ENCODE peak calls at places on chromosome 4, in five cellular contexts. X is foreskin fibroblast, V is psoas muscle, J is bronchial epithelial cell, G is AG04449. T is an unnamed sample.

GRCh38 chr4:78829296-78829695 is 53.1 kb downstream of the BMP2K start:
- DNase-seq in J (no peak), G (peak), X (peak), V (no peak), T (no peak)

GRCh38 chr4:14176613-14177012 is 549.1 kb upstream of the BOD1L1 start:
- DNase-seq in G (no peak), V (no peak), X (peak), J (peak), T (no peak)

GRCh38 chr4:80788798-80789197 is 241.7 kb upstream of the BMP3 start:
- DNase-seq in G (no peak), V (no peak), J (no peak), X (peak), T (no peak)

GRCh38 chr4:114012749-114013148 is 33.3 kb upstream of the ARSJ start:
- DNase-seq in V (no peak), J (no peak), G (no peak), X (no peak), T (no peak)

GRCh38 chr4:3708103-3708510 is 58.1 kb upstream of the ADRA2C start:
- DNase-seq in V (peak), G (peak), X (peak), J (no peak), T (peak)

GRCh38 chr4:100811046-100811445 is 293.2 kb upstream of the EMCN start:
- DNase-seq in G (no peak), V (no peak), X (no peak), J (no peak), T (no peak)

GRCh38 chr4:139184129-139184528 is 7.1 kb upstream of the ELF2 start:
- DNase-seq in V (no peak), X (peak), J (peak), G (no peak), T (no peak)

GRCh38 chr4:78004270-78004669 is 52.9 kb upstream of the FRAS1 start:
- DNase-seq in J (peak), G (no peak), V (no peak), X (peak), T (no peak)

GRCh38 chr4:32037391-32037790 is 1317.2 kb downstream of the PCDH7 start:
- DNase-seq in G (no peak), X (no peak), V (no peak), J (no peak), T (no peak)

GRCh38 chr4:181157647-181158046 is 1085.6 kb upstream of the TENM3 start:
- DNase-seq in J (no peak), G (no peak), V (no peak), X (no peak), T (no peak)

GRCh38 chr4:6349896-6350295 is 80.2 kb downstream of the WFS1 start:
- DNase-seq in X (no peak), G (no peak), J (no peak), V (peak), T (no peak)

GRCh38 chr4:48058620-48059530 is 42.3 kb downstream of the NIPAL1 start:
- DNase-seq in V (no peak), J (no peak), G (no peak), X (no peak), T (no peak)

GRCh38 chr4:15163284-15163645 is 161.0 kb downstream of the CPEB2 start:
- DNase-seq in V (no peak), X (no peak), G (no peak), J (no peak), T (no peak)

GRCh38 chr4:180418819-180419531 is 1824.2 kb upstream of the TENM3 start:
- DNase-seq in G (no peak), J (no peak), V (no peak), X (no peak), T (no peak)

GRCh38 chr4:143355540-143356217 is 19.0 kb downstream of the GAB1 start:
- DNase-seq in X (peak), G (no peak), V (no peak), J (peak), T (no peak)

GRCh38 chr4:15238720-15239119 is 189.1 kb upstream of the C1QTNF7 start:
- DNase-seq in V (no peak), G (no peak), X (peak), J (peak), T (no peak)

GRCh38 chr4:163107754-163108153 is 58.9 kb downstream of the NAF1 start:
- DNase-seq in X (peak), J (peak), G (no peak), V (no peak), T (no peak)

GRCh38 chr4:184451726-184452125 is 22.6 kb downstream of the IRF2 start:
- DNase-seq in X (no peak), G (no peak), J (no peak), V (no peak), T (no peak)

GRCh38 chr4:61828960-61829359 is 628.8 kb downstream of the ADGRL3 start:
- DNase-seq in V (no peak), J (no peak), G (no peak), X (no peak), T (no peak)

GRCh38 chr4:184617611-184618196 is 31.5 kb downstream of the CASP3 start:
- DNase-seq in J (no peak), G (no peak), X (no peak), V (no peak), T (no peak)

GRCh38 chr4:81052119-81053068 is 21.9 kb downstream of the BMP3 start:
- DNase-seq in J (peak), V (peak), X (peak), G (peak), T (no peak)

GRCh38 chr4:2361366-2362285 is 56.8 kb downstream of the ZFYVE28 start:
- DNase-seq in V (no peak), G (no peak), X (no peak), J (no peak), T (no peak)

GRCh38 chr4:28373601-28374000 is 1513.0 kb downstream of the STIM2 start:
- DNase-seq in X (peak), J (peak), G (no peak), V (no peak), T (no peak)

GRCh38 chr4:156294577-156294976 is 340.9 kb upstream of the CTSO start:
- DNase-seq in J (peak), X (peak), V (no peak), G (peak), T (peak)

GRCh38 chr4:109052699-109053656 is 249.5 kb downstream of the COL25A1 start:
- DNase-seq in V (no peak), X (no peak), G (no peak), J (no peak), T (no peak)

GRCh38 chr4:109049926-109050325 is 252.5 kb downstream of the COL25A1 start:
- DNase-seq in X (no peak), V (no peak), G (no peak), J (no peak), T (no peak)

GRCh38 chr4:109046549-109047171 is 255.8 kb downstream of the COL25A1 start:
- DNase-seq in J (no peak), X (peak), G (peak), V (no peak), T (peak)

DNA sequence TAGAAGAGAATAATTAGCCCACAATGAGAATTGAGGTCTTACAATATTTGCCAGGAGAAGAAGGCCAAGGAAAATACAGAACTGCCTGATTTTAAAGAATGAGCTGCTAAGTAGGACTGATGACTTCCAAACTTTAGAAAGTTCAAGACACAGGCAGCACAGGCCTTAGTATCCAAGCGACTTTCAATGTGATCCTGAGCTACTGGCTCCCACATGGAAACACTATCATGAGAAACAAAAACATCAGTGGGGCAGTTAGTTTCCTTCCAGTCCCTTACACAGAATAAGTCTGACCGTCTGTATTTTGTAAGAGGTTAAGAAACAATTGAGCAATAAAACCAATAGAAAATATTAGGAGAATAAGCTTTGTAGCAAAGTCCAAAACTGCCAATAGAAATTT is 251.4 kb downstream of the COL25A1 start:
- DNase-seq in X (no peak), V (no peak), G (no peak), J (no peak), T (no peak)
- TF ChIP-seq CTCF in X (no peak), V (no peak), G (no peak), J (no peak), T (no peak)

GRCh38 chr4:176788971-176789370 is 3.8 kb downstream of the VEGFC start:
- DNase-seq in X (no peak), G (no peak), V (no peak), J (no peak), T (no peak)

GRCh38 chr4:176791591-176792347 is 953 bp downstream of the VEGFC start:
- DNase-seq in G (no peak), V (peak), X (peak), J (peak), T (no peak)

GRCh38 chr4:176792348-176793059 is at the start of gene VEGFC:
- DNase-seq in J (peak), G (no peak), V (peak), X (peak), T (no peak)

GRCh38 chr4:176789955-176790354 is 2.8 kb downstream of the VEGFC start:
- DNase-seq in V (no peak), G (no peak), X (peak), J (peak), T (no peak)

GRCh38 chr4:176790398-176790797 is 2.3 kb downstream of the VEGFC start:
- DNase-seq in V (no peak), X (no peak), G (no peak), J (peak), T (no peak)
- H3K4me3 ChIP-seq in V (peak), X (peak), G (peak), J (no peak), T (peak)

DNA sequence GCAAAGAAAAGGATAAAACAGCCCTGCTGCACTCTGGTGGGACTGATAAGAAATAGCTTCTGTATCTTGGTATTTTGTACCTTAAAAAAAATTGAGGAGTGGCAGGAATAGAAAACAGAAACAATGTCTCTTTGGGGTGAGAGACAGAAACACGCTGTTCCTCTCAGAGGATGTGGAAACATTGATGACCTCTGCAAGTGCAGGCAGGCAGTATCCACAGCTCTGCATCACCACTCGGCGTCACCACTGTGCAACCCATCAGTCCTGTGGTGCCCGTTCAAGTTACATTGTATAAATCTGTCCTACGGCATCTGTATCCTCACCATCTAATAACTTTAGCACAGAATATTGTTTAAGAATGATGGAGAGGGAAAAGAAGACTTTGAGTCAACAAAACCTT is 152.4 kb upstream of the SPRY1 start:
- DNase-seq in G (no peak), J (peak), V (peak), X (peak), T (no peak)
- TF ChIP-seq CTCF in G (no peak), J (no peak), V (no peak), X (no peak), T (no peak)

GRCh38 chr4:119300388-119301131 is 21.4 kb downstream of the FABP2 start:
- DNase-seq in G (peak), J (peak), V (peak), X (peak), T (peak)

GRCh38 chr4:119299221-119300071 is 22.5 kb downstream of the FABP2 start:
- DNase-seq in G (no peak), V (no peak), X (peak), J (peak), T (no peak)

GRCh38 chr4:119296356-119296755 is 25.6 kb downstream of the FABP2 start:
- DNase-seq in V (no peak), X (no peak), J (no peak), G (no peak), T (no peak)

GRCh38 chr4:119300072-119300387 is 21.9 kb downstream of the FABP2 start:
- DNase-seq in J (peak), G (no peak), V (peak), X (peak), T (no peak)

DNA sequence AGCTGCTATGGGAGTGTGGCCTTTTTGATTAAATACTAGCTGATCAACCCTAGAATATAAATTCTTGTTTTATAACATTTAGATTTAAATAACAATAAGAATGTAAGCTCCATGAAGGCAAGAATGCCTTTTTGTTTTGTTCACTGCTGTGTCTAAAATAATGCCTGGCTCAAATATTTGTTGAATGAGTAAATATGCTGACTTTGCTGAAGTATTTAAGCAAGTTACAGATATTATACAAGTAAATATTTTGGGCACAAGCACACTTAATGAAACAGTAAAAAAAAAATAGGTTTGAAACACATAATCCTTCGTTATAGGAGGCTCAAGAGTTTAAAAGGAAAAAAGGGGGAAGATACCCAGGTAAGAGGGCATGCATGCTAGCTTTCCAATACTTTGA is 24.1 kb downstream of the FABP2 start:
- DNase-seq in X (no peak), V (no peak), G (no peak), J (no peak), T (no peak)
- H3K4me3 ChIP-seq in X (peak), V (peak), G (peak), J (no peak), T (no peak)

DNA sequence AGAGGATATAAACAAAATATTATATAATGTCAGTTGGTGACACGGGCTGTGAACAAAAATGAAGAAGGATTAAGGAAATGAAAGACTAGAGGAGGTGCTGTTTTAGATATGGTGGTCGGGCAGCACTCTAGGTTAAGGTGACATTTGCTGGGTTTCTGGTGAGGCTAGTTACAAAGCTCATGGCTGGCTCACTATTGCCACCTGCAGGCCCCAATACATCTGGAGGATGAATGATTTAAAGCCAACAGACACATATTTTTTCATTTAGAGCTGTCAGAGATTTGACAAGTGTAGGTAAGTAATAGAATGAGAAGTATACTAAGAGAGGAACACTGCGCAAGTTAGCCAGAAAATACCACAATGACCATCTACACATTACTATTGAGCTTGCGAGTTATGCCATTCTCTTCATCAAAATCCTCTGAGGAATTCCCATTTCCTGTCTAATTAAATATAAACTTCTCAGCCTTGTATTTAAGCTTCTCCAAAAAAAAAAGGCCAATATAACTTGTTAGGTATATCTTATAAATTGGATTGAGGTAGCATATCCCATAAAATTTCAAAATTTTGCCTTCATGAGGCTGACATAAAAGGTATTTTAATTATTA is 6.4 kb upstream of the FGG start:
- DNase-seq in G (no peak), V (no peak), X (peak), J (peak), T (no peak)
- TF ChIP-seq CTCF in G (peak), V (peak), X (peak), J (peak), T (peak)

GRCh38 chr4:141463678-141464077 is 172.7 kb upstream of the IL15 start:
- DNase-seq in X (peak), G (no peak), J (peak), V (no peak), T (no peak)
- H3K4me3 ChIP-seq in X (no peak), G (no peak), J (no peak), V (no peak), T (no peak)

GRCh38 chr4:71004281-71004851 is 10.9 kb downstream of the DCK start:
- DNase-seq in V (no peak), J (no peak), X (no peak), G (no peak), T (no peak)
- TF ChIP-seq CTCF in V (no peak), J (no peak), X (no peak), G (no peak), T (no peak)

DNA sequence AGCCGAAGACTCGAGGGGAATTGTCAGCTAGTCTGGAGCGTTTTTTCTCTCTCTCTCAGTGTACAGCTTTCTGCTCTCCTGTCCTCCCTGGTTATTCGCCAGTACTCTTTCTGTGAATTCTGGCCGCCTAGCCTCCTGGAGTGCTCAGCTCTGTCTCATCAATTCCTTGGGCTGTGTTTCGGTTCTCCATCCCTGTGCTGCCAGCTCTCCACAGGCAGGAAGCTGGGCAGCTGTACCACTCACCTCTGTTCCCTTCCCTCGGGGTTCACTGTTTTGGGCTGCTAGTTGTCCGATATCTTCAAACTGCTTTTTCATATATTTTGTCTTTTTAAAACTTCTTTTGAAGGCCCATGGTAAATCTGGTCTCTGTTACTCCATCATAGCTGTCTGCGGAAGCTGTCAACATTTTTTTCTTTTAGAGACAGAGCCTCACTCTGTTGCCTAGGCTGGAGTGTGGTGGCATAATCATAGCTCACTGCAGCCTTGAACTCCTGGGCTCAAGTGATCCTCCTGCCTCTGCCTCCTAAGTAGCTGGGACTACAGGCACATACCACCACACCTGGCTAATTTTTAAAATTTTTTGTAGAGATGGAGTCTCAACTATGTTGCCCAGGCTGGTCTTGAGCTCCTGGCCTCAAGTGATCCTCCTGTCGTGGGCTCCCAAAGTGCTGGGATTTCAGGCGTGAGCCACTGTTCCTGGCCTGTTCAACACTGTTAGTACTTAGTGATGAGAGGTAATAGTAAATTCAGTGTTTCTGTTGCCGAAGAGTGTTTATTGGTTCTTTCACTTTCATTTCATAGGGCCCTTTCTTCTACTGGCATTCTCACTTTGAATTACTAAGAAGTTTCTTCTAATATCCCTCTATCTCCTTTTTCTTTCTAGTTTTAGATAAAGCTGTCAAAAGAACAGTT is 18.6 kb downstream of the ZCCHC4 start:
- DNase-seq in X (no peak), J (no peak), G (no peak), V (no peak), T (no peak)
- H3K4me3 ChIP-seq in X (no peak), J (no peak), G (no peak), V (no peak), T (no peak)

DNA sequence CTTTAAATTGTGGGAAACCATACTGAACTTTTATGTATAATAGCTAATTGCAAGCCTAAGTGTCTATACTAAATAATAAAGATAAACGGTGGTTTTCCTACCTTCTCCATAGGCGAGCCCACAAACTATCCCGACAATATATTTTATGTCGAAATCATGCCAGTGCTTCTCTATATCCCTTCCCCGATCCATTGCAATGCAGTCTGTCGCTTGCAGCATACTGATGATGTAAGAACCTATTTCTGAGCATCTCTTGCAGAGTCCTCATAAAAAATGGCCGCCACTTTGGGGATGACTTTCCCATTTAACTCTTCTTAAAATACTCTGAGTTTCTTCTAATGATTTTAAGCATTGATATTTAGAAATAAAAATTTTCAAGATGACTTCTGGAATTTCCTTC is 58.1 kb upstream of the TLR3 start:
- DNase-seq in V (no peak), X (no peak), G (no peak), J (no peak), T (no peak)
- TF ChIP-seq CTCF in V (no peak), X (no peak), G (no peak), J (no peak), T (no peak)

GRCh38 chr4:21952549-21952948 is 4.0 kb upstream of the KCNIP4 start:
- DNase-seq in V (no peak), X (no peak), J (no peak), G (no peak), T (no peak)

GRCh38 chr4:21949073-21949457 is 493 bp upstream of the KCNIP4 start:
- DNase-seq in J (no peak), X (peak), V (no peak), G (no peak), T (no peak)

GRCh38 chr4:21948347-21949072 is at the start of gene KCNIP4:
- DNase-seq in V (peak), G (no peak), X (peak), J (no peak), T (no peak)

GRCh38 chr4:21946858-21947257 is 1.7 kb downstream of the KCNIP4 start:
- DNase-seq in G (no peak), J (no peak), V (no peak), X (no peak), T (no peak)

GRCh38 chr4:21947768-21948346 is 715 bp downstream of the KCNIP4 start:
- DNase-seq in J (no peak), G (no peak), V (no peak), X (peak), T (no peak)
- H3K4me3 ChIP-seq in J (no peak), G (no peak), V (no peak), X (peak), T (peak)